ENCODE peak calls at places on chromosome 19, in four cellular contexts. I is neural crest cell, J is cerebellar cortex, Z is adrenal gland. P is an unnamed sample.

GRCh38 chr19:55490478-55491436 is 2.5 kb downstream of the SSC5D start:
- DNase-seq in Z (no peak), I (no peak), J (no peak), P (no peak)

GRCh38 chr19:30667227-30667626 is 295.0 kb downstream of the ZNF536 start:
- DNase-seq in J (no peak), Z (no peak), I (no peak), P (no peak)

GRCh38 chr19:10027158-10027997 is 14.1 kb downstream of the RDH8 start:
- DNase-seq in J (peak; percentile 63), I (peak; percentile 98), Z (peak; percentile 96), P (peak; percentile 48)

GRCh38 chr19:18141031-18141430 is 11.9 kb upstream of the PIK3R2 start:
- DNase-seq in J (no peak), I (no peak), Z (no peak), P (no peak)

GRCh38 chr19:48365602-48366001 is 1.4 kb downstream of the SYNGR4 start:
- DNase-seq in Z (no peak), I (no peak), J (no peak), P (no peak)

GRCh38 chr19:1608414-1609391 is 3.4 kb upstream of the UQCR11 start:
- DNase-seq in J (no peak), Z (no peak), I (no peak), P (no peak)

GRCh38 chr19:33260628-33261418 is 35.2 kb upstream of the SLC7A10 start:
- DNase-seq in Z (no peak), J (no peak), I (no peak), P (no peak)

GRCh38 chr19:2627319-2627829 is 75.1 kb downstream of the GNG7 start:
- DNase-seq in Z (peak; percentile 83), I (no peak), J (no peak), P (peak; percentile 93)

GRCh38 chr19:58519087-58519354 is 589 bp downstream of the ZBTB45 start:
- DNase-seq in Z (peak; percentile 58), J (peak; percentile 71), I (peak; percentile 61), P (peak; percentile 32)

GRCh38 chr19:35107541-35107939 is 8.1 kb upstream of the FXYD3 start:
- DNase-seq in I (peak; percentile 41), J (no peak), Z (no peak), P (no peak)

GRCh38 chr19:38993271-38993670 is 17.7 kb upstream of the FBXO17 start:
- DNase-seq in J (no peak), Z (no peak), I (no peak), P (peak; percentile 37)

GRCh38 chr19:13350761-13351160 is 155.5 kb downstream of the CACNA1A start:
- DNase-seq in Z (no peak), I (no peak), J (no peak), P (no peak)

GRCh38 chr19:44662686-44663085 is 8.6 kb upstream of the CEACAM19 start:
- DNase-seq in I (no peak), Z (no peak), J (no peak), P (peak; percentile 49)

GRCh38 chr19:8423821-8424223 is 10.7 kb downstream of the MARCHF2 start:
- DNase-seq in Z (peak; percentile 95), I (peak; percentile 42), J (no peak), P (peak; percentile 96)

P was measured in GM04503.